ENCODE peak calls at places on chromosomes 16 and 17, in four cellular contexts. A, V, H and Z are unnamed samples.

GRCh38 chr17:6097005-6097279 is 26.8 kb downstream of the WSCD1 start:
- DNase-seq in V (no peak), H (no peak), A (no peak), Z (no peak)

GRCh38 chr16:9966569-9967157 is 215.6 kb downstream of the GRIN2A start:
- DNase-seq in H (no peak), A (no peak), V (peak; percentile 8), Z (no peak)

GRCh38 chr16:82900611-82901010 is 273.8 kb downstream of the CDH13 start:
- DNase-seq in A (no peak), H (no peak), V (no peak), Z (no peak)

GRCh38 chr17:70022175-70022574 is 52.9 kb upstream of the KCNJ16 start:
- DNase-seq in A (peak; percentile 11), H (no peak), V (no peak), Z (no peak)

GRCh38 chr17:60901222-60901621 is 223.6 kb downstream of the BCAS3 start:
- DNase-seq in A (peak; percentile 25), V (no peak), H (no peak), Z (no peak)

GRCh38 chr17:80476877-80477646 is 655 bp upstream of the NPTX1 start:
- DNase-seq in A (no peak), H (no peak), V (no peak), Z (no peak)

GRCh38 chr17:7697828-7698588 is 7.0 kb upstream of the EFNB3 start:
- DNase-seq in A (no peak), V (no peak), H (no peak), Z (no peak)

GRCh38 chr17:37489197-37490001 is at the start of gene DUSP14:
- DNase-seq in H (peak; percentile 84), V (peak; percentile 78), A (peak; percentile 77), Z (peak; percentile 76)

GRCh38 chr16:31087481-31087880 is 1.3 kb downstream of the PRSS53 start:
- DNase-seq in A (no peak), H (no peak), V (no peak), Z (no peak)

DNA sequence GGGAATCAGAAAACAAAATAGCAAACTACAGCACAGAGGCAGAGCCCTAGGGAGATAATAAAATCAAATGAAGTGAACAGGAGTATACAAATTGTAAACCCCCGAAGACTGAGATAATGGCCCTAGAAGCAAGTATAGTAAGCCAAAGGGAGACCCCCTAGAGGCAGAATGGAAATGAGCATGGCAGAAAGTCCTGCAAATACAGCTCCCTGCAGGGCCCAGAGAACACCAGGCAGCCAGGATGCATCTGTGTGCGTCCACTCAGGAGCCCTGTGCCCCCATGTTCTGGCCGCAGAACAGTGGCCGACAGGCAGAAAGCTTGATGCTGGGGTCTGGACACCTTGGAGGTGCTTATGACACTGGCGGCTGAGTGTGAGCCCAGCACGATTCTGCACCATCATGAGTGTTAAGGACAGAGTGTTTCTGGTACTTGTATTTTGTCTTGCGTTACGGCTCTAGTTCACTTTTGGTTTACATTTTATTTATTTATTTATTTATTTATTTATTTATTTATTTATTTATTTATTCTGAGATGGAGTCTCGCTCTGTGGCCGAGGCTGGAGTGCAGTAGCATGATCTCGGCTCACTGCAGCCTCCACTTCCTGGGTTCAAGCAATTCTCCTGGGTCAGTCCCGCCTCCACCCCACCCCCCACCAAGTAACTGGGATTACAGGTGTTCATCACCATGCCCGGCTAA is 48.7 kb downstream of the RGS9 start:
- DNase-seq in H (peak; percentile 50), V (no peak), A (no peak), Z (no peak)
- H3K18ac ChIP-seq in H (no peak overlapping the region), V (no peak overlapping the region), A (no peak overlapping the region), Z (no peak overlapping the region)

GRCh38 chr16:565420-566330 is 1.1 kb upstream of the NHLRC4 start:
- DNase-seq in V (no peak), H (no peak), A (peak; percentile 3), Z (no peak)

GRCh38 chr16:561957-562938 is 2.1 kb downstream of the PRR35 start:
- DNase-seq in V (no peak), A (no peak), H (no peak), Z (no peak)

GRCh38 chr16:566475-567361 is at the start of gene NHLRC4:
- DNase-seq in V (peak; percentile 71), H (no peak), A (peak; percentile 54), Z (peak; percentile 62)

GRCh38 chr16:563072-563644 is 3.0 kb downstream of the PRR35 start:
- DNase-seq in A (no peak), V (no peak), H (no peak), Z (no peak)

DNA sequence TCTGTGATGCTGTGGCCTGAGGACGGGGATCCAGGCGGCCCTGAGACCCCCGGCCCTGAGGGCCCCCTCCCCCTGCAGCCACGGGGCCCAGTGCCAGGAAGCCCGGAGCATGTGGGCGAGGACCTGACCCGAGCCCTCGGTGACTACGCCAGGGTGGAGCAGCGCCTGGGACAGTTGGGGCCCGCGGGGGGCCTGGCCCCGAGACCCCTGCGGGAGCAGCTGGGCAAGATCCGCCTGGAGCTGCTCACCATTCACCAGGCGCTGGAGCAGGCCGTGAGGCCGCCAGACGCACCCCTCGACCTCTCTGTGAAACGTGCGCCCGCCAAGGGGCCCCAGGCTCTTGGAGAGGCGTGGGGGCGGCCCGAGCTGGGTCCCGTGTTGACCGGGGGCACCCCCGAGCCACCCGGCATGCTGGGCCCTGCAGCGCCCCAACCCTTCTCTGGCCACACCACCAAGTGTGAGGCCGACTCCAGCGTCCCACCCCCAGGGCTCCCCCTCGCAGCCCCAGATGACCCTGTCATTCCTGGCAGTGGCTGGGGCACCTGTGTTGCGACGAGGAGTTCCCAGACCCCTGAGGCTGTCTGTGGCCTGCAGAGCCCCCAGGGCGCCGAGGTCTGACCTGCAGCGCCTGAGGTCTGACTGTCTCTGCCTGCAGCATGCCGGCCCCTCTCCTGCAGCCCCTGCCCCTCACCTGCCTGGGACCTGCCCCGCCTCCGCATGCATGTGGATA is 1.9 kb upstream of the NHLRC4 start:
- DNase-seq in H (no peak), V (no peak), A (no peak), Z (no peak)
- H3K14ac ChIP-seq in H (no peak overlapping the region), V (no peak overlapping the region), A (no peak overlapping the region), Z (no peak overlapping the region)

DNA sequence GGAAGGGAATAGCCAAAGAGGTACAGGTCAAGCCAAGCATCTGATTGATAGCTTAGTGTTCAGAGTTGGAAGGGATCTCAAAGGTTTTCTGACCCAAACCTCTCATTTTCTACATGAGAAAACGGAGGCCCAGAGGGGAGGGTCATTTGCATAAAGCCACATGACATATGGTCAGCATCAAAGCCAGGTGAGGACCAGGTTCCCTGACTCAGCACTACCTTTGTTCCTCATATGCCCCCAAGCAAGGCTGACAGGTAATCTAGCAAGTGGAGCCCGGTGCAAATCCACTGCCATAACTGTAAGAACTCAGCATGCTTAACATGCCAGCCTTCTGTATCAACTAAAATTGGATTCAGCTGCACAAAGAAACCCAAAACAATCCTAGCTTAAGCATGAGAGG is 28.2 kb upstream of the CCL1 start:
- DNase-seq in H (no peak), V (no peak), A (no peak), Z (no peak)
- H3K18ac ChIP-seq in H (no peak overlapping the region), V (no peak overlapping the region), A (no peak overlapping the region), Z (no peak overlapping the region)

GRCh38 chr17:10612957-10613744 is 44.0 kb downstream of the MYH3 start:
- DNase-seq in A (peak; percentile 45), V (peak; percentile 27), H (no peak), Z (no peak)
- H3K14ac ChIP-seq in A (no peak overlapping the region), V (no peak overlapping the region), H (no peak overlapping the region), Z (no peak overlapping the region)

GRCh38 chr17:4498461-4499397 is at the start of gene SPNS2:
- DNase-seq in A (peak; percentile 29), H (peak; percentile 85), V (peak; percentile 41), Z (peak; percentile 69)
- H3K18ac ChIP-seq in A (no peak within 1 kb of the TSS), H (peak within 1 kb of the TSS; percentile 78), V (no peak within 1 kb of the TSS), Z (peak within 1 kb of the TSS; percentile 78)

DNA sequence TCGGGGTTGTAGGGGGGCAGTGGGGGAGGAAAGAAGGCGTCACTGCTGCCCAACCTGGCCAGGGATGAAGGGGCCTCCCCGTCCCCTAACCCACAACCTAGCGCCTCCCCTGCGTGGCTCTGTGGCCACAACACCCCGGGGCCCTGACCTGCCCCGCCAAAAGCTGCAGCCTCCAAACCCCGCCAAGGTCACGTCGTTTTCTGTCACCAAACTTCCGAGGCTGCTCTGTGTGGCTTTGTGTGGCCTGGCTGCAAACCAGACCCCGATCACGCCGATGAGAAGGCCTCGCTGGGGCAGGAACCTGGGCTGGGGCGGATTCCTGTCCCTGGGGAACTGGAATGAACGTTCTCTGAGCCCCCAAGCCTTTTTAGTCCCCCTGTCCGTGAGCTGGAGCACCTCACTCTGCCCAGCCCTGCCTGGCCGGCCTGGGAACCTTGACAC is 30.5 kb upstream of the CIBAR2 start:
- DNase-seq in V (no peak), A (no peak), H (no peak), Z (no peak)
- H3K14ac ChIP-seq in V (no peak overlapping the region), A (no peak overlapping the region), H (no peak overlapping the region), Z (no peak overlapping the region)